ENCODE peak calls at places on chromosomes 12 and 14, in seven cellular contexts. V, I, N, S, X, F and M are unnamed samples.

GRCh38 chr12:101992091-101992490 is 69.7 kb downstream of the WASHC3 start:
- DNase-seq in V (no peak), I (no peak), N (no peak), S (no peak), X (no peak), F (no peak), M (no peak)

GRCh38 chr14:77158175-77158908 is 16.8 kb upstream of the ZDHHC22 start:
- DNase-seq in V (no peak), I (peak), N (peak), S (no peak), X (no peak), F (peak), M (peak)

GRCh38 chr12:14514154-14514842 is 53.4 kb downstream of the PLBD1 start:
- DNase-seq in V (no peak), I (no peak), N (no peak), S (peak), X (peak), F (no peak), M (peak)

GRCh38 chr14:88270781-88271180 is 52.3 kb downstream of the KCNK10 start:
- DNase-seq in V (no peak), I (no peak), N (no peak), S (peak), X (no peak), F (peak), M (peak)

GRCh38 chr12:39574785-39575497 is 44.7 kb downstream of the ABCD2 start:
- DNase-seq in V (no peak), I (no peak), N (no peak), S (no peak), X (no peak), F (no peak), M (peak)

GRCh38 chr12:51910168-51910567 is 2.9 kb downstream of the ACVRL1 start:
- DNase-seq in V (no peak), I (peak), N (no peak), S (no peak), X (no peak), F (no peak), M (no peak)

GRCh38 chr12:59317598-59317997 is 278.2 kb upstream of the SLC16A7 start:
- DNase-seq in V (no peak), I (no peak), N (no peak), S (no peak), X (no peak), F (peak), M (peak)

GRCh38 chr12:76003263-76003640 is 28.3 kb downstream of the PHLDA1 start:
- DNase-seq in V (no peak), I (peak), N (no peak), S (no peak), X (no peak), F (no peak), M (peak)

GRCh38 chr14:50964683-50965390 is 20.6 kb upstream of the PYGL start:
- DNase-seq in V (no peak), I (peak), N (no peak), S (peak), X (no peak), F (no peak), M (no peak)

GRCh38 chr12:119229205-119229604 is 50.5 kb downstream of the HSPB8 start:
- DNase-seq in V (no peak), I (no peak), N (peak), S (no peak), X (no peak), F (no peak), M (peak)

GRCh38 chr12:89349814-89350213 is 2.5 kb downstream of the DUSP6 start:
- DNase-seq in V (no peak), I (peak), N (no peak), S (no peak), X (no peak), F (no peak), M (peak)

GRCh38 chr12:58414398-58414871 is 473.1 kb downstream of the ATP23 start:
- DNase-seq in V (no peak), I (peak), N (no peak), S (no peak), X (no peak), F (no peak), M (no peak)

GRCh38 chr12:111368291-111368683 is 608 bp downstream of the PHETA1 start:
- DNase-seq in V (no peak), I (peak), N (peak), S (no peak), X (no peak), F (no peak), M (no peak)

GRCh38 chr14:81192594-81192993 is 28.2 kb downstream of the GTF2A1 start:
- DNase-seq in V (no peak), I (no peak), N (no peak), S (no peak), X (no peak), F (no peak), M (no peak)

GRCh38 chr12:43132291-43132690 is 419.7 kb downstream of the ADAMTS20 start:
- DNase-seq in V (no peak), I (peak), N (no peak), S (no peak), X (no peak), F (no peak), M (no peak)

GRCh38 chr12:77724367-77724957 is 106.2 kb upstream of the NAV3 start:
- DNase-seq in V (no peak), I (peak), N (no peak), S (peak), X (peak), F (no peak), M (peak)

GRCh38 chr14:98262566-98262965 is 1009.4 kb downstream of the BCL11B start:
- DNase-seq in V (no peak), I (no peak), N (no peak), S (no peak), X (no peak), F (no peak), M (no peak)

GRCh38 chr14:83355609-83356008 is 1822.0 kb upstream of the SEL1L start:
- DNase-seq in V (no peak), I (no peak), N (no peak), S (no peak), X (no peak), F (no peak), M (no peak)

GRCh38 chr12:132178801-132179401 is 34.6 kb downstream of the NOC4L start:
- DNase-seq in V (no peak), I (no peak), N (no peak), S (no peak), X (no peak), F (no peak), M (peak)

GRCh38 chr14:31927348-31927826 is 149.7 kb upstream of the ARHGAP5 start:
- DNase-seq in V (no peak), I (peak), N (no peak), S (peak), X (no peak), F (no peak), M (peak)

GRCh38 chr12:120571299-120571698 is 9.9 kb downstream of the POP5 start:
- DNase-seq in V (no peak), I (no peak), N (no peak), S (no peak), X (no peak), F (no peak), M (no peak)

GRCh38 chr14:99415496-99416281 is 65.0 kb downstream of the SETD3 start:
- DNase-seq in V (peak), I (peak), N (peak), S (peak), X (peak), F (no peak), M (peak)

GRCh38 chr14:63295991-63296630 is 22.6 kb downstream of the GPHB5 start:
- DNase-seq in V (no peak), I (peak), N (no peak), S (no peak), X (no peak), F (no peak), M (no peak)

GRCh38 chr12:75852143-75852542 is 179.4 kb downstream of the PHLDA1 start:
- DNase-seq in V (no peak), I (no peak), N (no peak), S (no peak), X (no peak), F (no peak), M (no peak)

GRCh38 chr14:34649344-34649743 is 19.4 kb upstream of the SNX6 start:
- DNase-seq in V (no peak), I (peak), N (no peak), S (no peak), X (no peak), F (no peak), M (no peak)

GRCh38 chr12:93441111-93441616 is 583 bp downstream of the UBE2N start:
- DNase-seq in V (no peak), I (peak), N (no peak), S (no peak), X (no peak), F (no peak), M (peak)

GRCh38 chr12:20549115-20549719 is 145.9 kb upstream of the SLCO1C1 start:
- DNase-seq in V (no peak), I (peak), N (no peak), S (peak), X (peak), F (no peak), M (peak)

GRCh38 chr12:132606466-132606865 is 3.9 kb downstream of the LRCOL1 start:
- DNase-seq in V (no peak), I (no peak), N (no peak), S (no peak), X (no peak), F (no peak), M (no peak)

GRCh38 chr12:55830601-55831406 is 1.4 kb upstream of the DNAJC14 start:
- DNase-seq in V (no peak), I (peak), N (peak), S (peak), X (no peak), F (peak), M (peak)

GRCh38 chr14:55581011-55581806 is 1.2 kb downstream of the KTN1 start:
- DNase-seq in V (no peak), I (peak), N (peak), S (peak), X (no peak), F (peak), M (peak)

GRCh38 chr12:123056053-123056452 is 75.6 kb downstream of the ARL6IP4 start:
- DNase-seq in V (no peak), I (no peak), N (peak), S (no peak), X (peak), F (no peak), M (no peak)
- TF ChIP-seq POLR2AphosphoS5 in V (no peak), I (no peak), N (no peak), S (no peak), X (no peak), F (no peak), M (no peak)

DNA sequence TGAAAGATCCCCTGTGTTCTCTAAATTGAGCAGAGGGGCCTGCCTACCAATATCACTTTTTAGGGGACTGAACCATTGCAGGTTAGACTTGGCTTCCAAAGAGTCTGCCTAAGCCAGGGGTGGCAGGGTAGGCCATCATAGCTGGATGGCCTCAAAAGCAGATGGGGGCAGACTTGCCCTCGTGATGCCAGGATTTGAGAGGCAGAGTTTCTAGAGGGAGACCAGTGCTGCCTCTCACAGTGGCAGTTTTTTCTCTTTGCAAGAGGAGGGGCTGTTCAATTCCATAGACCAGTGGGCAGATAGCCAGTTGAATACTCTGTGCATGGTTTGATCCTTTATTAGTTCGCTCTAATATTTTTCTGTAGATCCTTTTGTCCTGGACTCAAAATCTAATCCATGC is 23.8 kb upstream of the SMCO2 start:
- DNase-seq in V (no peak), I (no peak), N (no peak), S (no peak), X (no peak), F (no peak), M (peak)
- H3K4me2 ChIP-seq in V (no peak), I (no peak), N (no peak), S (no peak), X (no peak), F (no peak), M (no peak)

GRCh38 chr12:53974084-53975018 is at the start of gene HOTAIR:
- DNase-seq in V (no peak), I (no peak), N (no peak), S (no peak), X (no peak), F (no peak), M (peak)
- TF ChIP-seq EZH2 in V (no peak), I (peak), N (no peak), S (no peak), X (no peak), F (peak), M (peak)

DNA sequence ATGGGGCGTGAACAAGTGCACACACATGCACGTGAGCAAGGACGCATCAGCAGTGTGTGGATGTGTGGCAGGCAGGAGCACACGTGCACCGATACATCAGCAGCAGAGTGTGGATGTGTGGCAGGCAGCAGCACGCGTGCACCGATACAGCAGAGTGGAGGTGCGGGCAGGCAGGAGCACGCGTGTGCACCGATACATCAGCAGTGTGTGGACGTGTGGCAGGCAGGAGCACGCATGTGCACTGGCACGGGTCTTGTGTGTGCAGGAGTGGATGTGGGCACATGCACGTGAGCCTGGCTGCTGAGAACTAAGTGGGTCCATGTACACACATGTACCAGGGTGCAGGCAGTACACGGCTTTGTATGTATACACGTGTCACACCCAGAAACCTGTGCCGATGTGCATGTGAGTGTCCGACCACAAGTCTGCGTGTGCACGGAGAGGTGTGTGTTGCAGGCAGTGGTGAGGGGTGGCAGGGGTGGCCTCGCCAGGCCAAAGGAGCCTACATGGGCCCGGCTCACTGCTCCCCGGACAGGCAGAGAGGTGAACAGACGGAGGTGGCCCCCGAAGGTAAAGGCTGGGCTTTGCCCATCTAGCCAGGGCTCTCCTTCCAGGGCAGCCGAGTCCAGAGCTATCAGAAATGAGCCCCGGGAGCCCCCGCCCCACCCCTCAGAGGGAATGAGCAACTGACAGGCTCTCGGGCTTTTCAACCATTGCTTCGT is 53.9 kb downstream of the RFLNA start:
- DNase-seq in V (no peak), I (no peak), N (no peak), S (no peak), X (no peak), F (no peak), M (no peak)
- TF ChIP-seq POLR2AphosphoS5 in V (peak), I (no peak), N (no peak), S (no peak), X (no peak), F (no peak), M (no peak)

DNA sequence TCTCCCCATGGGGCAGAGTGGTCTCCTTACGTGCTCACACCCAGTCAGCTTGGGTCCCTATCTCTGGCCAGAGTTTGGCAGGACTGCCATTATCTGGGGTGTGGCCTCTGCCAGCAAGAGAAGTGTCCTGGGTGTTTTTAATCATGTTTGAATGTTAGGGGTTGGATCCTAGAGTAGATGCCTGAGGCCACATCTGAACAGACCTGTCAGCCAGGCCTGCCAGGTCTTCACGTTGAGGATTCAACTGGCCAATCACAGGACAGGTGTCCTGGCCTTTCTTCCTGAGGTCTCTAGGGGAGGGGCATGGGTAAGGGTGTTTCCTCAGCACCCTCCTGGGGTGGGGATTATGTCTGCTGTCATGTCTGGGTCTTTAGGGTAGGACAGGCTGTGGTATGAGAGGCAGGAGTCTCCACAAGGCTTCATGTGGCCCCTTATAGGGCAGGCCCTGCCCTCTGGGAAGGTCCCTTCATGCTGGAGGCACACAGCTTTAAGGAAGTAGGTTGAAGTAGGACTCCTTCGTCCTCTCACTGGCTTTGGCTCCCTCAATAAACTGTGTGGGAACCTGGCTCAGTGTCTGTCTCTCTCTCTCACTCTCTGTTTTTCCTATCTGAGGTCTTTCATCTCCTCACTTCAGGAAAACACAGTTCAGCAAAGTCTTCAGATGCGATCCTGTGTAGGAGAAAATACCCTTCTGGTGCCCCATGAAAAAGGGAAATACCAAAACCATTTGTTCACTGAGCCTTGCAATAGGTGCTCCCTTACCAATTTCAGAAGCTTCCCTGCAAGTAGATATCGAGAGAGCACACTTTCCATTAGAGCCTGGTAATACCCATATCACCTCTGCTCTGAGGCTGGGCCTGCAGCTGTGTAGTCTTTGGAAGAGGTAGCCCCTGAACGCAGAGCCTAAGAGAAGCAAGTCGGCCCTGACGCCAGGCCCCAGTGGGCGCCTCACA is 6.7 kb upstream of the FITM1 start:
- DNase-seq in V (no peak), I (no peak), N (no peak), S (no peak), X (no peak), F (no peak), M (no peak)
- H3K4me2 ChIP-seq in V (peak), I (no peak), N (no peak), S (no peak), X (no peak), F (no peak), M (no peak)

DNA sequence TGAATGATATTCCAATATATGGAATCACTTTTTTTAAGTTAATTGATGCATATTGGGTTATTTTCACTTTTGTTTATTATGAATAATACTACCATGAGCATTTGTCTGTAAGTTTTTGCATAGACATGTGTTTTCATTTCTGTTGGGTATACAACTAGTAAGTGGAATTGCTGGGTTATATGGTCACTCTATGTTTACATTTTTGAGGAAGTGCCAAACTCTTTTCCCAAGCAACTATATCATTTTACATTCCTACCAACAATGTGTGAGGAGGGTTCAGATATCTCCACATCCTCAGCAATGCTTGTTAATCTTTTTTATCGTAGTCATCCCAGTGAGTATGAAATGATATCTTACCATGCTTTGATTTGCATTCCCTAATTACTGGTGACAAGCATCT is 64.0 kb downstream of the MON2 start:
- DNase-seq in V (no peak), I (no peak), N (no peak), S (no peak), X (no peak), F (no peak), M (no peak)
- TF ChIP-seq EZH2 in V (no peak), I (no peak), N (no peak), S (no peak), X (no peak), F (no peak), M (no peak)

DNA sequence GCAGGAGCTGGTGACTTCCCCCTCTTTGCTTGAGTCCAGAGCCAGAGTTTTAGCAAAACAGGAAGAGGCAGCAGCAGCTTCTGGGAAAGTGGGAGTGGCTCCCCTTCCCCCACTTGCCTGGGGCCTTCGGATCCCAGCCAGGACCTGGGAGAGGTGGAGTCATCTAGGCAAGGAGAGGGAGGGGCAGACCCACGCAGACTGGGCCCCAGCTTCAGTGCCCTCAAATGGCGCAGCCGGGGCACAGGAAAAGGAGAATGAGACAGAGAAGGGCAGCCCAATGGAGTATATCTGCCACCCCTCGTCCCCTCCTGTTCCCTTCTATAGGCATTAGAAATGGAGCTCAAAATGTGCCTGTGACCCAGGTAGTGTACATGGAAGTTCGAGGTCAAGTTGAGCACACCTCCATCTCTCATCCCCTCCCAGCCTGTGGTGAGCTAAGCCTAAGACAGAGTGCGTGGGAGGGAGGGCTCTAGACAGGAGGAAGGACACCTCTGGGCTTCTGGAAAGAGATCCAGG is 9.3 kb upstream of the HDAC7 start:
- DNase-seq in V (no peak), I (peak), N (peak), S (no peak), X (peak), F (no peak), M (peak)
- TF ChIP-seq POLR2AphosphoS5 in V (no peak), I (no peak), N (no peak), S (no peak), X (peak), F (no peak), M (no peak)